ENCODE peak calls at places on chromosomes 6 and 20, in nine cellular contexts. C is sigmoid colon; G is LHCN-M2; U is brain pericyte; A is NCI-H187 treated with DMSO at 0.1 percent for 48 hours; Z is naive thymus-derived CD8-positive, alpha-beta T cell; S is HuH-7.5; W is fibroblast of the aortic adventitia; V is activated CD8-positive, alpha-beta memory T cell treated with anti-CD3 and anti-CD28 coated beads for 4 hours. H is an unnamed sample.

GRCh38 chr20:46423882-46424482 is 17.6 kb upstream of the ELMO2 start:
- DNase-seq in C (no peak), G (no peak), U (no peak), A (no peak), Z (no peak), S (no peak), W (no peak), V (no peak), H (no peak)

GRCh38 chr20:33927703-33928102 is 66.0 kb upstream of the RALY start:
- DNase-seq in C (no peak), G (no peak), U (no peak), A (no peak), Z (no peak), S (no peak), W (no peak), V (no peak), H (no peak)

GRCh38 chr6:56528412-56528841 is 114.3 kb downstream of the DST start:
- DNase-seq in C (no peak), G (peak), U (no peak), A (no peak), Z (no peak), S (no peak), W (peak), V (no peak), H (peak)

GRCh38 chr6:166944666-166945256 is 11.6 kb downstream of the RNASET2 start:
- DNase-seq in C (no peak), G (no peak), U (no peak), A (no peak), Z (no peak), S (no peak), W (no peak), V (no peak), H (no peak)

GRCh38 chr6:35717449-35718353 is 19.1 kb upstream of the ARMC12 start:
- DNase-seq in C (peak), G (no peak), U (no peak), A (no peak), Z (no peak), S (no peak), W (no peak), V (no peak), H (no peak)

GRCh38 chr20:35091808-35092523 is 641 bp downstream of the TRPC4AP start:
- DNase-seq in C (no peak), G (no peak), U (no peak), A (no peak), Z (no peak), S (peak), W (peak), V (no peak), H (peak)

GRCh38 chr6:157911786-157912185 is 69.9 kb upstream of the SYNJ2 start:
- DNase-seq in C (no peak), G (no peak), U (no peak), A (no peak), Z (no peak), S (no peak), W (no peak), V (no peak), H (no peak)

GRCh38 chr20:3749689-3750639 is 17.5 kb downstream of the HSPA12B start:
- DNase-seq in C (peak), G (peak), U (no peak), A (no peak), Z (no peak), S (peak), W (no peak), V (no peak), H (no peak)

GRCh38 chr20:2402271-2402980 is 21.7 kb downstream of the TGM6 start:
- DNase-seq in C (peak), G (peak), U (no peak), A (no peak), Z (no peak), S (peak), W (peak), V (no peak), H (peak)

H was measured in adipocyte.